ENCODE peak calls at places on chromosomes 12 and 14, in four cellular contexts. One of them, this sample, is unnamed.

GRCh38 chr12:121036810-121037326 is 2.2 kb downstream of the OASL start:
- DNase-seq in OCI-LY7: no peak
- DNase-seq in GM23338: no peak
- DNase-seq in K562: no peak
- DNase-seq in this sample: no peak

GRCh38 chr12:57181072-57181471 is 33.7 kb upstream of the LRP1-AS start:
- DNase-seq in OCI-LY7: no peak
- DNase-seq in K562: no peak
- DNase-seq in GM23338: no peak
- DNase-seq in this sample: no peak

GRCh38 chr12:34597548-34598351 is 575.5 kb downstream of the ALG10 start:
- DNase-seq in K562: peak
- DNase-seq in OCI-LY7: no peak
- DNase-seq in GM23338: no peak
- DNase-seq in this sample: no peak

GRCh38 chr14:96858643-96859042 is 61.5 kb downstream of the VRK1 start:
- DNase-seq in OCI-LY7: no peak
- DNase-seq in GM23338: no peak
- DNase-seq in K562: no peak
- DNase-seq in this sample: no peak

GRCh38 chr14:103629503-103630121 is 601 bp downstream of the KLC1 start:
- DNase-seq in OCI-LY7: peak
- DNase-seq in GM23338: peak
- DNase-seq in K562: no peak
- DNase-seq in this sample: peak

GRCh38 chr12:69897744-69898143 is 72.7 kb downstream of the MYRFL start:
- DNase-seq in K562: no peak
- DNase-seq in GM23338: peak
- DNase-seq in OCI-LY7: no peak
- DNase-seq in this sample: no peak

GRCh38 chr14:72666610-72667009 is 227.3 kb downstream of the DPF3 start:
- DNase-seq in K562: no peak
- DNase-seq in GM23338: no peak
- DNase-seq in OCI-LY7: no peak
- DNase-seq in this sample: no peak

GRCh38 chr12:7129647-7130536 is at the start of gene CLSTN3:
- DNase-seq in K562: peak
- DNase-seq in GM23338: peak
- DNase-seq in OCI-LY7: peak
- DNase-seq in this sample: peak

GRCh38 chr14:98174031-98174430 is 1098.0 kb downstream of the BCL11B start:
- DNase-seq in GM23338: no peak
- DNase-seq in K562: no peak
- DNase-seq in OCI-LY7: no peak
- DNase-seq in this sample: no peak

GRCh38 chr14:24435998-24436354 is 6.2 kb downstream of the KHNYN start:
- DNase-seq in GM23338: no peak
- DNase-seq in K562: no peak
- DNase-seq in OCI-LY7: no peak
- DNase-seq in this sample: no peak

GRCh38 chr14:24437736-24438067 is 4.9 kb downstream of the SDR39U1 start:
- DNase-seq in GM23338: no peak
- DNase-seq in OCI-LY7: no peak
- DNase-seq in K562: no peak
- DNase-seq in this sample: no peak

GRCh38 chr14:24435192-24435810 is 5.5 kb downstream of the KHNYN start:
- DNase-seq in OCI-LY7: no peak
- DNase-seq in K562: no peak
- DNase-seq in GM23338: no peak
- DNase-seq in this sample: no peak

GRCh38 chr14:24437020-24437735 is 5.4 kb downstream of the SDR39U1 start:
- DNase-seq in K562: no peak
- DNase-seq in GM23338: peak
- DNase-seq in OCI-LY7: peak
- DNase-seq in this sample: no peak

DNA sequence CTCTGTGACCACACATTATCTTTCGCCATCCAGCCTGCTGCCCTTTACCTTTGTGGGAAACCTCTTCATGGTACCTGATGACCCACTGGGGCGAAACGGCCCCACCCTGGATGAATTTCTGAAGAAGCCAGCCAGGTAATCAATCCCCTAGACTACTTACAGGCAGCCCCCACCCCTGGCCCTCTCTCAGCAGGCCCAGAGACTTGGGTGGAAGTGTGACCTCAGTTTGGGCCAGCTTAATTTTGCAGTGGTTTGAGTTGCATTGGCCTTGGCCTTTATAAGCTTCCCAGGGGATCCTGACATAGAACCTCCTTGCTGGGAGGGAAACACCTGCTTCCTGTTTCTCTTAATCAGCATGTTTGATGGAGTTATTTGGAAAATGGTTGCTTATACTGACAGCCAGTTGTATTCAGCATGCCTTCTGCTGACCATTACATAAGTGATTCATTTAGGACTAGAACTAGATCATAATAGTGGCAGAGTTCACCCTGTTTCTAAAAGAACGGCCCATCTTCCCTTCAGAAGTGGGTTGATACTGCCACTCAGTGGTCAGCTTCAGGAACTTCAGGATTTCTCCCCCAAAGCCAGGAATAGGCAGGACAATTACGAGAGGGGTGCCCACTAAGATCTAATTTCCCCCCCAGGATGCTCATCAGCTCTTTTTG is 6.1 kb downstream of the SDR39U1 start:
- DNase-seq in K562: peak
- DNase-seq in GM23338: peak
- DNase-seq in OCI-LY7: peak
- DNase-seq in this sample: peak
- TF ChIP-seq CTCF in K562: peak
- TF ChIP-seq CTCF in GM23338: peak
- TF ChIP-seq CTCF in OCI-LY7: peak
- TF ChIP-seq CTCF in this sample: peak

GRCh38 chr12:119593578-119594398 is at the start of gene TMEM233:
- DNase-seq in OCI-LY7: no peak
- DNase-seq in GM23338: peak
- DNase-seq in K562: no peak
- DNase-seq in this sample: peak
- H2AFZ ChIP-seq in OCI-LY7: no peak
- H2AFZ ChIP-seq in GM23338: peak
- H2AFZ ChIP-seq in K562: no peak
- H2AFZ ChIP-seq in this sample: peak

DNA sequence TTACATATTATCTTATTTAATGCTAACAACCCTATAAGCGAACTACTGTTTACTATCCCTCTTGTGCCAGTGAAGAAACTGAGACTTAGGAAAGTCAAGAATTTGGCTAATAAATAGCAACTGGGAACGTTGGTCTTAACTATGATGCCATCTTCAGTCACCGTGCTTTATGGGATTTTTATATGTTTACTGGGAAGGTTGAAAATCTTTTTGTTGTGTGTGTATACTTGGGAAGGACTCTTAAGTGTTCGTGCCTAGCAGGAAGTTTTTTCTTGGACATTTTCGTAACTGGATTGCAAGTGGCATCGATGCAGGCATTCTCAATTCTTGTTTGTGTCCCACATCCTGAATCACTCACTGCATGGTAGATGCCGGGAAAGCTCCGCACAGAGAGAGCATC is 9.4 kb downstream of the SFSWAP start:
- DNase-seq in GM23338: no peak
- DNase-seq in K562: no peak
- DNase-seq in OCI-LY7: no peak
- DNase-seq in this sample: no peak
- TF ChIP-seq CTCF in GM23338: no peak
- TF ChIP-seq CTCF in K562: no peak
- TF ChIP-seq CTCF in OCI-LY7: no peak
- TF ChIP-seq CTCF in this sample: no peak

GRCh38 chr14:105201156-105201927 is 20.2 kb upstream of the NUDT14 start:
- DNase-seq in K562: no peak
- DNase-seq in OCI-LY7: no peak
- DNase-seq in GM23338: peak
- DNase-seq in this sample: peak
- H2AFZ ChIP-seq in K562: no peak
- H2AFZ ChIP-seq in OCI-LY7: no peak
- H2AFZ ChIP-seq in GM23338: no peak
- H2AFZ ChIP-seq in this sample: no peak

DNA sequence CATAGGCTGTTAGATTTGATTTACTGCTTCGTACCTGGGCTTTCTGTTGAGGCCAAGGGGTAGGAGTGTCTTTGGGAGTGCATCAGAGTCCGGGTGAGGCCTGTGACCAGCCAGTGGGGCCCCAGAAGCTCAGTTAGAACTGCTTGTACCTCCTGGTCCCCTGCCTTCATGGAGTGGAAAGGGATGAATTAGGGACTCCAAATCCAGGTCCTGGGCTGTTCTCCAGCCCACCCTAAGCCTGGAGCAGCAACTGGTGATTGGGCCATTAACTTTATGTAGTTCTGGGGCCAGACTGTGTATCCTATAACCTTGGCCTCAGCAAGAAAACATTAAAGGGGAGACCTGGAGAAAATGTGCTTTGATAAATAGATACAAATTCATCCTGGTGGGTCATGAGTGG is 42.5 kb downstream of the CHST11 start:
- DNase-seq in GM23338: no peak
- DNase-seq in K562: no peak
- DNase-seq in OCI-LY7: no peak
- DNase-seq in this sample: no peak
- TF ChIP-seq CTCF in GM23338: no peak
- TF ChIP-seq CTCF in K562: no peak
- TF ChIP-seq CTCF in OCI-LY7: no peak
- TF ChIP-seq CTCF in this sample: no peak

DNA sequence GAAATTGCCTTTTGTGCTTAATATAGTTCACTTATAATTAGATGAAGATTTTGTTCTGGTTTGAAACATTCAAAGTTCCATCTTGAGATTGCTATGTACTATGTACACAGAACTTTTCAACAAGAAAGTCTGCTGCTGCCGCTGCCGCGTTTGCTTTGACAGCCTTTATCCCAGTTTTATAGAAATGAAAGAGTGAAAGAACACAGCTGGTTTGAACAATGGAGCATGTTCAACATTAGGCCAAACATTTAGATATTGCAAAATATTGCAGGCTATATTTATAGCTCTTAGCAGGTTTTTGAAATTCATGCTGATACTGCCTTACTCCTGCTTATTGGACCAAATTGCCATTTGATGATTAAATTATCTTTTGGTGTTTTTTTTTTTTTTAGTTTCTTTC is 299.8 kb upstream of the PRKD1 start:
- DNase-seq in K562: no peak
- DNase-seq in GM23338: no peak
- DNase-seq in OCI-LY7: no peak
- DNase-seq in this sample: no peak
- H2AFZ ChIP-seq in K562: no peak
- H2AFZ ChIP-seq in GM23338: no peak
- H2AFZ ChIP-seq in OCI-LY7: no peak
- H2AFZ ChIP-seq in this sample: no peak

DNA sequence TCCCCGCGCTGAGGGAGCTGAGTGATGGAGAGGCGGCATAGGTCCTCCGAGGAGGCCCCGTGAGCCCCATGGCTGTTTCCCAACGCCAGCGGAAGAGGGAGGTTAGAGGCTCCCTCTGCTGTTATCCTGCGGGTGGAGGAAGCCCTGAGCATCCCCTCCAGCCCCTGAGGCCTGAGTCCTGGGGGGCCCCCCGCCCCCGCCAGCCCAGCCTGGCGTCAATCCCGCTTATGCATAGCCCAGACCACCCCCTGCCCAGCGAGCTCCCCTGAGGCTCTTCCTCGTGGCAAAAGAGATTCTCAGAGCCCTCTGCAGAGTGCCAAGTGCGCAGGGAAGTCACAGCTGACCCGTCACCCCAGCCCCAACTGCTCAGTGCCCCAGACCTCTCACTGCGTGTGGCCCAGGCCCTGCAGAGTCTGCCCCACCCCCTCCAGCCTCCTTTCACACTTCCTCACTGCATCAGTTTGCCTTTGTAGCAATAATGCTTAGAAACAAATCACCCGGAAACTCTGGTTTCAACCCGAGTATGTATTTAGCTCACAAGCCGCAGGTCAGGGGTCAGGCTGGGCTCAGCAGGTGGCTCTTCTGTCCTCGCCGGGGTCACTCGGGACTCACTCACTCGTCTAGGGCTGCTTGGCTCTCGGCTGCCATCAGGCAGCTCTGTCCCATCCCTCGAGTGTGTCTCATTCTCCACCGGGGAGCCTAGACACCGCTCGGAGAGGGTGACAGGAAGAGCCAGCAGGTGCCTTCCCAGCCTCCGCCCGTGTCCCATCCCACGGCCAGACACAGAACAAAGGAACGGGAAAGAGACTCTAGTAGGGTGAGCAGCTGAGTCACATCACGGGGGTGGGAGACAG is 44.8 kb upstream of the GALNT9 start:
- DNase-seq in GM23338: no peak
- DNase-seq in K562: no peak
- DNase-seq in OCI-LY7: no peak
- DNase-seq in this sample: peak
- TF ChIP-seq CTCF in GM23338: peak
- TF ChIP-seq CTCF in K562: no peak
- TF ChIP-seq CTCF in OCI-LY7: no peak
- TF ChIP-seq CTCF in this sample: peak

DNA sequence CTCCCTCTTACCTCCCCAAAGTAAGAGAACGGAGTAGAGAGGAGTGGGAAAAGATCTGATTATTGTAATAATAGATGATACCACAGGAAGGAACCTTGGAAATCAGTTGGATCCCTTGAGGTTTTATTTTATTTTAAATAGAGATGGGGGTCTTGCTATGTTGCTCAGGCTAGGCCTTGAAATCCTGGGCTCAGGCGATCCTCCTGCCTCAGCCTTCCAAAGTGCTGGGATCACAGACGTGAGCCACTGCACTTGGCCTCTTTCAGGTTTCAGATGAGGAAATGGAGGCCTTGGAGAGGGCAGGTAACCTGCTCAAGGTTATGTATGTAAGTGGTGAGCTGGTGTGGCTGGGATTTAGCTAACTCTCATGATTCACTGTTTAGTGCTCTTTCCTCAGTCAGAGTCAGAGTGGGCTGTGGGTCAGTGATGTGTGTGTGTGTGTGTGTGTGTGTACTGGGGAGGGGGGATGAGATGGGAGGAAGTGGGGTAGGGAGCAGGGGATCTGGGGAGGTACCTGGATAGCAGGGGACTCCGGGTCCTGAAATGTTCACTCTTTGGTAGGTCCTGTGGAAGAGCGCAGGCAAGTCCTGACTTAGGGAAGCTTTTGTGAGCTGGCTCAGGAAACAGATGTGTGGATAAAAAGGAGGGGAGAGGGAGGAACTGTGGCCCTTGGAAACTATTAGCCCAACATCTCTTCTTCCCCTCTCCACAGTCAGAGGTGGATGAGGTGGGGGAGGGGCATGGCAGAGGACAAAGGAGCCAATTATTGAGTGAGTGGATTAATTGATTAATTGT is 4.7 kb upstream of the CISTR start:
- DNase-seq in GM23338: peak
- DNase-seq in K562: no peak
- DNase-seq in OCI-LY7: peak
- DNase-seq in this sample: peak
- H2AFZ ChIP-seq in GM23338: peak
- H2AFZ ChIP-seq in K562: peak
- H2AFZ ChIP-seq in OCI-LY7: peak
- H2AFZ ChIP-seq in this sample: peak

This sample was measured in neural progenitor cell.